ENCODE peak calls at places on chromosomes 11 and 22, in nine cellular contexts. One of them, this sample, is unnamed. For H3K4me1, the result is how much of the 10 kb centered on the place peaks cover.

GRCh38 chr11:85912414-85912813 is 57.2 kb downstream of the CCDC83 start:
- DNase-seq in ascending aorta: no peak
- DNase-seq in colonic mucosa: no peak
- DNase-seq in PC-9: no peak
- DNase-seq in H9: no peak
- DNase-seq in lung: no peak
- DNase-seq in psoas muscle: no peak
- DNase-seq in HCT116: no peak
- DNase-seq in fibroblast of lung: no peak
- DNase-seq in this sample: no peak

GRCh38 chr11:69640995-69641581 is at the start of gene CCND1:
- DNase-seq in H9: peak
- DNase-seq in fibroblast of lung: peak
- DNase-seq in ascending aorta: no peak
- DNase-seq in PC-9: peak
- DNase-seq in HCT116: peak
- DNase-seq in lung: peak
- DNase-seq in psoas muscle: peak
- DNase-seq in colonic mucosa: peak
- DNase-seq in this sample: peak

GRCh38 chr11:28400236-28401100 is 292.3 kb downstream of the METTL15 start:
- DNase-seq in colonic mucosa: no peak
- DNase-seq in HCT116: no peak
- DNase-seq in fibroblast of lung: peak
- DNase-seq in PC-9: peak
- DNase-seq in ascending aorta: no peak
- DNase-seq in H9: no peak
- DNase-seq in lung: no peak
- DNase-seq in psoas muscle: no peak
- DNase-seq in this sample: peak

GRCh38 chr11:122659676-122660571 is 4.4 kb downstream of the UBASH3B start:
- DNase-seq in psoas muscle: no peak
- DNase-seq in HCT116: no peak
- DNase-seq in PC-9: no peak
- DNase-seq in H9: no peak
- DNase-seq in lung: no peak
- DNase-seq in ascending aorta: no peak
- DNase-seq in fibroblast of lung: no peak
- DNase-seq in colonic mucosa: no peak
- DNase-seq in this sample: no peak

GRCh38 chr22:29580200-29580810 is 608 bp downstream of the NIPSNAP1 start:
- DNase-seq in H9: peak
- DNase-seq in ascending aorta: no peak
- DNase-seq in psoas muscle: no peak
- DNase-seq in HCT116: no peak
- DNase-seq in colonic mucosa: peak
- DNase-seq in fibroblast of lung: no peak
- DNase-seq in PC-9: no peak
- DNase-seq in lung: no peak
- DNase-seq in this sample: no peak

GRCh38 chr11:2976289-2977063 is 15.7 kb downstream of the NAP1L4 start:
- DNase-seq in lung: no peak
- DNase-seq in fibroblast of lung: no peak
- DNase-seq in H9: no peak
- DNase-seq in psoas muscle: no peak
- DNase-seq in HCT116: no peak
- DNase-seq in colonic mucosa: no peak
- DNase-seq in PC-9: no peak
- DNase-seq in ascending aorta: no peak
- DNase-seq in this sample: no peak

GRCh38 chr11:76763573-76764348 is 19.4 kb upstream of the TSKU start:
- DNase-seq in psoas muscle: no peak
- DNase-seq in colonic mucosa: no peak
- DNase-seq in lung: no peak
- DNase-seq in HCT116: no peak
- DNase-seq in fibroblast of lung: peak
- DNase-seq in ascending aorta: no peak
- DNase-seq in H9: no peak
- DNase-seq in PC-9: peak
- DNase-seq in this sample: peak

GRCh38 chr22:23118647-23119491 is 22.9 kb downstream of the RSPH14 start:
- DNase-seq in colonic mucosa: no peak
- DNase-seq in HCT116: no peak
- DNase-seq in ascending aorta: no peak
- DNase-seq in fibroblast of lung: no peak
- DNase-seq in lung: no peak
- DNase-seq in PC-9: no peak
- DNase-seq in H9: no peak
- DNase-seq in psoas muscle: no peak
- DNase-seq in this sample: no peak

GRCh38 chr11:115257286-115258077 is 246.7 kb downstream of the CADM1 start:
- DNase-seq in ascending aorta: no peak
- DNase-seq in H9: peak
- DNase-seq in PC-9: no peak
- DNase-seq in psoas muscle: no peak
- DNase-seq in lung: no peak
- DNase-seq in HCT116: no peak
- DNase-seq in fibroblast of lung: no peak
- DNase-seq in colonic mucosa: no peak
- DNase-seq in this sample: no peak

GRCh38 chr11:65781152-65781961 is 581 bp upstream of the AP5B1 start:
- DNase-seq in psoas muscle: peak
- DNase-seq in fibroblast of lung: no peak
- DNase-seq in ascending aorta: no peak
- DNase-seq in colonic mucosa: peak
- DNase-seq in lung: no peak
- DNase-seq in PC-9: peak
- DNase-seq in H9: peak
- DNase-seq in HCT116: no peak
- DNase-seq in this sample: no peak

GRCh38 chr22:22935546-22936157 is 48.0 kb downstream of the IGLL5 start:
- DNase-seq in ascending aorta: no peak
- DNase-seq in HCT116: no peak
- DNase-seq in lung: no peak
- DNase-seq in PC-9: no peak
- DNase-seq in psoas muscle: peak
- DNase-seq in colonic mucosa: no peak
- DNase-seq in fibroblast of lung: no peak
- DNase-seq in H9: peak
- DNase-seq in this sample: no peak

GRCh38 chr11:104198576-104198975 is 34.6 kb upstream of the PDGFD start:
- DNase-seq in PC-9: no peak
- DNase-seq in HCT116: no peak
- DNase-seq in ascending aorta: no peak
- DNase-seq in colonic mucosa: no peak
- DNase-seq in psoas muscle: no peak
- DNase-seq in lung: no peak
- DNase-seq in fibroblast of lung: peak
- DNase-seq in H9: no peak
- DNase-seq in this sample: no peak

GRCh38 chr11:59706518-59707285 is 6.9 kb downstream of the OR10V1 start:
- DNase-seq in psoas muscle: no peak
- DNase-seq in PC-9: peak
- DNase-seq in colonic mucosa: peak
- DNase-seq in ascending aorta: no peak
- DNase-seq in lung: no peak
- DNase-seq in HCT116: peak
- DNase-seq in fibroblast of lung: peak
- DNase-seq in H9: no peak
- DNase-seq in this sample: peak

GRCh38 chr22:25757686-25758085 is 15.7 kb downstream of the MYO18B start:
- DNase-seq in lung: no peak
- DNase-seq in colonic mucosa: no peak
- DNase-seq in fibroblast of lung: no peak
- DNase-seq in H9: no peak
- DNase-seq in PC-9: no peak
- DNase-seq in psoas muscle: no peak
- DNase-seq in ascending aorta: no peak
- DNase-seq in HCT116: no peak
- DNase-seq in this sample: no peak

GRCh38 chr11:19344661-19345518 is 104.1 kb upstream of the E2F8 start:
- DNase-seq in fibroblast of lung: peak
- DNase-seq in H9: peak
- DNase-seq in HCT116: no peak
- DNase-seq in ascending aorta: no peak
- DNase-seq in PC-9: peak
- DNase-seq in lung: no peak
- DNase-seq in psoas muscle: peak
- DNase-seq in colonic mucosa: peak
- DNase-seq in this sample: no peak

GRCh38 chr11:34631737-34632104 is 10.8 kb downstream of the EHF start:
- DNase-seq in fibroblast of lung: no peak
- DNase-seq in lung: no peak
- DNase-seq in psoas muscle: no peak
- DNase-seq in ascending aorta: no peak
- DNase-seq in H9: no peak
- DNase-seq in colonic mucosa: no peak
- DNase-seq in HCT116: no peak
- DNase-seq in PC-9: peak
- DNase-seq in this sample: no peak

GRCh38 chr11:34633640-34633989 is 12.7 kb downstream of the EHF start:
- DNase-seq in PC-9: no peak
- DNase-seq in fibroblast of lung: no peak
- DNase-seq in colonic mucosa: no peak
- DNase-seq in HCT116: no peak
- DNase-seq in lung: no peak
- DNase-seq in ascending aorta: no peak
- DNase-seq in psoas muscle: no peak
- DNase-seq in H9: no peak
- DNase-seq in this sample: no peak

GRCh38 chr11:34636127-34636526 is 15.2 kb downstream of the EHF start:
- DNase-seq in psoas muscle: no peak
- DNase-seq in ascending aorta: no peak
- DNase-seq in lung: no peak
- DNase-seq in colonic mucosa: no peak
- DNase-seq in PC-9: no peak
- DNase-seq in fibroblast of lung: no peak
- DNase-seq in HCT116: no peak
- DNase-seq in H9: no peak
- DNase-seq in this sample: no peak

GRCh38 chr11:34632105-34632780 is 11.3 kb downstream of the EHF start:
- DNase-seq in fibroblast of lung: no peak
- DNase-seq in PC-9: peak
- DNase-seq in HCT116: no peak
- DNase-seq in ascending aorta: no peak
- DNase-seq in H9: no peak
- DNase-seq in psoas muscle: peak
- DNase-seq in colonic mucosa: no peak
- DNase-seq in lung: no peak
- DNase-seq in this sample: no peak

DNA sequence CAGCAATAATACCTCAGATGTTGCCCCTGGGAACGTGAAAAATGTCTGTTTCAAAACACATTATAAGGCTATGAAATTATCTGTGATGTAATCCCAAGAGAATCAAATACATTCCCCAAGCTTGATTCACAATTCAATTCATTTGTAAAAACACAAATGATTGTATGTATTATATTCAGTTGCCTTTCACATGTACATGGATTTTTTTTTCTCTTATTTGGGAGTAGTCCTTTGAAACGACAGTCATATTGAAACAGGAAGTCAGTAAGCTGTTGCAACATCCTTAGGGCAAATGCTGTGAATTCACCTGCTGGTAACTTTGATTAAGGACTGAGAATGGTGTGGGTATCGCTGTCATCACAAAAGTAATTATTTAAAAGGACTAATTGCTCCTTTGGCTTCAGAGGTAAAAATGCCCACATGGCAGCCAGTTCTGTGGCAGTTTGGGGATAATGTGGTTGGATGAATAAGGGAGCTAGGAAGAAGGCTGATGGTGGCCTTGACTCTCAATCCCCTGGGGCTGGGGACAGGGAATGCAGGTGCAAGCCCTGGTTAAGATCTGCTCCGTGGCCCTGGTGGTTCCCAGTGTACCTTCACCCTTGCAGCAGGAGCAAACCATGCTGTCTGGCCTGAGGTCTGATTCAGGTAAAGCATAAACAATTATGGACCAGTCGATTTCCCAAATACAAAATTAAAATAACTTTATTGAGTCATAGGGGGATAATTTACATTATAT is 13.3 kb downstream of the EHF start:
- DNase-seq in H9: no peak
- DNase-seq in PC-9: peak
- DNase-seq in fibroblast of lung: peak
- DNase-seq in HCT116: no peak
- DNase-seq in psoas muscle: no peak
- DNase-seq in ascending aorta: no peak
- DNase-seq in colonic mucosa: no peak
- DNase-seq in lung: no peak
- DNase-seq in this sample: no peak
- H3K4me1 ChIP-seq in H9: under half
- H3K4me1 ChIP-seq in PC-9: half or more
- H3K4me1 ChIP-seq in fibroblast of lung: under half
- H3K4me1 ChIP-seq in HCT116: half or more
- H3K4me1 ChIP-seq in psoas muscle: under half
- H3K4me1 ChIP-seq in ascending aorta: under half
- H3K4me1 ChIP-seq in colonic mucosa: under half
- H3K4me1 ChIP-seq in lung: under half
- H3K4me1 ChIP-seq in this sample: under half

DNA sequence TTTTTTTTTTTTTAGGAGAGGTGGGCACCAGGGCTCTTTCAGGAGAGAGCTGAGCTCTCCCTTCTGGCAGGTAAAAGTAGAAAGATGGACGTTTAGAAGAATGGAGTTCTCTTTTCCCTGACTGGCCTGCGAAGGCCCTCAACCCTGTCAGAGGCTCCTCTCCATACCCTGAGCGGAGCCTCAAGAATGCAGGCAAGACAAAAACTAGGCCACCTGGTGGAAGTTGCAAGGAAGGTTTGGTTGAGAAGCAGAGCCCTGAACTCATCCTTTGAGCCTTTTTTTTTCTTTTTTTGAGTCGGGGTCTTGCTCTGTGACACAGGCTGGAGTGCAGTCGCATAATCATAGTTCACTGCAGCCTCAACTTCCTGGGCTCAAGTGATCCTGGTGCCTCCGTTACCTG is 1.4 kb downstream of the OTOG start:
- DNase-seq in H9: peak
- DNase-seq in colonic mucosa: no peak
- DNase-seq in psoas muscle: no peak
- DNase-seq in fibroblast of lung: no peak
- DNase-seq in HCT116: no peak
- DNase-seq in ascending aorta: no peak
- DNase-seq in lung: no peak
- DNase-seq in PC-9: peak
- DNase-seq in this sample: no peak
- H3K4me1 ChIP-seq in H9: under half
- H3K4me1 ChIP-seq in colonic mucosa: under half
- H3K4me1 ChIP-seq in psoas muscle: under half
- H3K4me1 ChIP-seq in fibroblast of lung: under half
- H3K4me1 ChIP-seq in HCT116: under half
- H3K4me1 ChIP-seq in ascending aorta: under half
- H3K4me1 ChIP-seq in lung: under half
- H3K4me1 ChIP-seq in PC-9: under half
- H3K4me1 ChIP-seq in this sample: under half

GRCh38 chr11:71200761-71201160 is 51.6 kb downstream of the SHANK2 start:
- DNase-seq in lung: no peak
- DNase-seq in H9: no peak
- DNase-seq in fibroblast of lung: no peak
- DNase-seq in psoas muscle: no peak
- DNase-seq in PC-9: no peak
- DNase-seq in ascending aorta: no peak
- DNase-seq in HCT116: no peak
- DNase-seq in colonic mucosa: no peak
- DNase-seq in this sample: no peak
- H3K4me1 ChIP-seq in lung: under half
- H3K4me1 ChIP-seq in H9: under half
- H3K4me1 ChIP-seq in fibroblast of lung: under half
- H3K4me1 ChIP-seq in psoas muscle: under half
- H3K4me1 ChIP-seq in PC-9: under half
- H3K4me1 ChIP-seq in ascending aorta: under half
- H3K4me1 ChIP-seq in HCT116: under half
- H3K4me1 ChIP-seq in colonic mucosa: under half
- H3K4me1 ChIP-seq in this sample: under half

GRCh38 chr11:117992620-117993019 is 6.4 kb downstream of the IL10RA start:
- DNase-seq in H9: no peak
- DNase-seq in lung: no peak
- DNase-seq in ascending aorta: no peak
- DNase-seq in PC-9: no peak
- DNase-seq in HCT116: no peak
- DNase-seq in colonic mucosa: no peak
- DNase-seq in psoas muscle: no peak
- DNase-seq in fibroblast of lung: no peak
- DNase-seq in this sample: no peak
- H3K4me1 ChIP-seq in H9: under half
- H3K4me1 ChIP-seq in lung: under half
- H3K4me1 ChIP-seq in ascending aorta: under half
- H3K4me1 ChIP-seq in PC-9: under half
- H3K4me1 ChIP-seq in HCT116: under half
- H3K4me1 ChIP-seq in colonic mucosa: under half
- H3K4me1 ChIP-seq in psoas muscle: under half
- H3K4me1 ChIP-seq in fibroblast of lung: under half
- H3K4me1 ChIP-seq in this sample: under half